ENCODE peak calls at places on chromosomes 2 and 18, in six cellular contexts. One of them, this sample, is unnamed.

GRCh38 chr2:161418715-161419337 is 2.7 kb downstream of the TBR1 start:
- DNase-seq in gastrocnemius medialis: no peak
- DNase-seq in HFF-Myc: no peak
- DNase-seq in MM.1S: no peak
- DNase-seq in kidney: no peak
- DNase-seq in colonic mucosa: peak
- DNase-seq in this sample: no peak

GRCh38 chr2:202494300-202494699 is 118.2 kb downstream of the BMPR2 start:
- DNase-seq in gastrocnemius medialis: no peak
- DNase-seq in HFF-Myc: peak
- DNase-seq in MM.1S: no peak
- DNase-seq in kidney: no peak
- DNase-seq in colonic mucosa: peak
- DNase-seq in this sample: no peak

GRCh38 chr2:205903549-205904129 is 182.3 kb downstream of the INO80D start:
- DNase-seq in gastrocnemius medialis: no peak
- DNase-seq in HFF-Myc: no peak
- DNase-seq in MM.1S: peak
- DNase-seq in kidney: no peak
- DNase-seq in colonic mucosa: peak
- DNase-seq in this sample: no peak

GRCh38 chr2:216651370-216651881 is 18.2 kb downstream of the IGFBP2 start:
- DNase-seq in gastrocnemius medialis: no peak
- DNase-seq in HFF-Myc: peak
- DNase-seq in MM.1S: no peak
- DNase-seq in kidney: no peak
- DNase-seq in colonic mucosa: no peak
- DNase-seq in this sample: no peak

GRCh38 chr2:102558463-102558862 is 60.9 kb upstream of the SLC9A2 start:
- DNase-seq in gastrocnemius medialis: no peak
- DNase-seq in HFF-Myc: no peak
- DNase-seq in MM.1S: no peak
- DNase-seq in kidney: no peak
- DNase-seq in colonic mucosa: no peak
- DNase-seq in this sample: no peak

GRCh38 chr18:44537521-44537920 is 143.2 kb upstream of the SETBP1 start:
- DNase-seq in gastrocnemius medialis: no peak
- DNase-seq in HFF-Myc: peak
- DNase-seq in MM.1S: no peak
- DNase-seq in kidney: peak
- DNase-seq in colonic mucosa: no peak
- DNase-seq in this sample: peak

GRCh38 chr2:32009479-32010256 is 1.1 kb downstream of the MEMO1 start:
- DNase-seq in gastrocnemius medialis: no peak
- DNase-seq in HFF-Myc: no peak
- DNase-seq in MM.1S: peak
- DNase-seq in kidney: peak
- DNase-seq in colonic mucosa: peak
- DNase-seq in this sample: peak

GRCh38 chr2:64679673-64680425 is 26.1 kb upstream of the SERTAD2 start:
- DNase-seq in gastrocnemius medialis: no peak
- DNase-seq in HFF-Myc: no peak
- DNase-seq in MM.1S: no peak
- DNase-seq in kidney: no peak
- DNase-seq in colonic mucosa: no peak
- DNase-seq in this sample: no peak

GRCh38 chr2:98134601-98135000 is 47.6 kb downstream of the VWA3B start:
- DNase-seq in gastrocnemius medialis: no peak
- DNase-seq in HFF-Myc: no peak
- DNase-seq in MM.1S: no peak
- DNase-seq in kidney: no peak
- DNase-seq in colonic mucosa: no peak
- DNase-seq in this sample: no peak

GRCh38 chr2:231926761-231927565 is 767 bp upstream of the NPPC start:
- DNase-seq in gastrocnemius medialis: no peak
- DNase-seq in HFF-Myc: no peak
- DNase-seq in MM.1S: peak
- DNase-seq in kidney: peak
- DNase-seq in colonic mucosa: no peak
- DNase-seq in this sample: no peak

GRCh38 chr18:44736664-44737063 is 56.0 kb downstream of the SETBP1 start:
- DNase-seq in gastrocnemius medialis: no peak
- DNase-seq in HFF-Myc: no peak
- DNase-seq in MM.1S: no peak
- DNase-seq in kidney: no peak
- DNase-seq in colonic mucosa: no peak
- DNase-seq in this sample: no peak

GRCh38 chr2:3317871-3318270 is 59.7 kb downstream of the EIPR1 start:
- DNase-seq in gastrocnemius medialis: no peak
- DNase-seq in HFF-Myc: no peak
- DNase-seq in MM.1S: no peak
- DNase-seq in kidney: peak
- DNase-seq in colonic mucosa: no peak
- DNase-seq in this sample: no peak

GRCh38 chr2:162473-163135 is 101.2 kb downstream of the SH3YL1 start:
- DNase-seq in gastrocnemius medialis: no peak
- DNase-seq in HFF-Myc: no peak
- DNase-seq in MM.1S: no peak
- DNase-seq in kidney: no peak
- DNase-seq in colonic mucosa: peak
- DNase-seq in this sample: no peak

GRCh38 chr2:239671916-239672849 is 271.4 kb upstream of the HDAC4 start:
- DNase-seq in gastrocnemius medialis: no peak
- DNase-seq in HFF-Myc: no peak
- DNase-seq in MM.1S: no peak
- DNase-seq in kidney: peak
- DNase-seq in colonic mucosa: no peak
- DNase-seq in this sample: peak

GRCh38 chr2:174722942-174723598 is 41.2 kb downstream of the CHRNA1 start:
- DNase-seq in gastrocnemius medialis: no peak
- DNase-seq in HFF-Myc: no peak
- DNase-seq in MM.1S: no peak
- DNase-seq in kidney: no peak
- DNase-seq in colonic mucosa: no peak
- DNase-seq in this sample: no peak

GRCh38 chr2:187654535-187654934 is 100.3 kb upstream of the TFPI start:
- DNase-seq in gastrocnemius medialis: no peak
- DNase-seq in HFF-Myc: no peak
- DNase-seq in MM.1S: no peak
- DNase-seq in kidney: no peak
- DNase-seq in colonic mucosa: no peak
- DNase-seq in this sample: no peak

GRCh38 chr2:160054984-160055725 is 7.3 kb downstream of the PLA2R1 start:
- DNase-seq in gastrocnemius medialis: no peak
- DNase-seq in HFF-Myc: peak
- DNase-seq in MM.1S: no peak
- DNase-seq in kidney: no peak
- DNase-seq in colonic mucosa: no peak
- DNase-seq in this sample: no peak

GRCh38 chr18:9092665-9093064 is 9.8 kb upstream of the NDUFV2 start:
- DNase-seq in gastrocnemius medialis: no peak
- DNase-seq in HFF-Myc: no peak
- DNase-seq in MM.1S: no peak
- DNase-seq in kidney: no peak
- DNase-seq in colonic mucosa: peak
- DNase-seq in this sample: no peak

GRCh38 chr18:50401334-50401733 is 26.5 kb downstream of the SKA1 start:
- DNase-seq in gastrocnemius medialis: no peak
- DNase-seq in HFF-Myc: no peak
- DNase-seq in MM.1S: no peak
- DNase-seq in kidney: no peak
- DNase-seq in colonic mucosa: no peak
- DNase-seq in this sample: no peak

GRCh38 chr2:201860541-201861154 is 54.3 kb downstream of the CDK15 start:
- DNase-seq in gastrocnemius medialis: peak
- DNase-seq in HFF-Myc: peak
- DNase-seq in MM.1S: peak
- DNase-seq in kidney: no peak
- DNase-seq in colonic mucosa: peak
- DNase-seq in this sample: no peak

GRCh38 chr2:127650041-127650784 is 4.3 kb downstream of the GPR17 start:
- DNase-seq in gastrocnemius medialis: no peak
- DNase-seq in HFF-Myc: no peak
- DNase-seq in MM.1S: no peak
- DNase-seq in kidney: peak
- DNase-seq in colonic mucosa: no peak
- DNase-seq in this sample: no peak
- TF ChIP-seq CTCF in gastrocnemius medialis: peak
- TF ChIP-seq CTCF in HFF-Myc: no peak
- TF ChIP-seq CTCF in MM.1S: no peak
- TF ChIP-seq CTCF in kidney: no peak
- TF ChIP-seq CTCF in colonic mucosa: peak
- TF ChIP-seq CTCF in this sample: peak

GRCh38 chr2:62824378-62824777 is 118.9 kb downstream of the EHBP1 start:
- DNase-seq in gastrocnemius medialis: no peak
- DNase-seq in HFF-Myc: no peak
- DNase-seq in MM.1S: no peak
- DNase-seq in kidney: no peak
- DNase-seq in colonic mucosa: no peak
- DNase-seq in this sample: no peak

GRCh38 chr2:62822549-62822948 is 117.0 kb downstream of the EHBP1 start:
- DNase-seq in gastrocnemius medialis: no peak
- DNase-seq in HFF-Myc: no peak
- DNase-seq in MM.1S: no peak
- DNase-seq in kidney: no peak
- DNase-seq in colonic mucosa: no peak
- DNase-seq in this sample: no peak

GRCh38 chr2:62831729-62832128 is 126.2 kb downstream of the EHBP1 start:
- DNase-seq in gastrocnemius medialis: no peak
- DNase-seq in HFF-Myc: no peak
- DNase-seq in MM.1S: no peak
- DNase-seq in kidney: no peak
- DNase-seq in colonic mucosa: no peak
- DNase-seq in this sample: no peak

GRCh38 chr2:62826141-62826540 is 120.6 kb downstream of the EHBP1 start:
- DNase-seq in gastrocnemius medialis: no peak
- DNase-seq in HFF-Myc: no peak
- DNase-seq in MM.1S: no peak
- DNase-seq in kidney: no peak
- DNase-seq in colonic mucosa: no peak
- DNase-seq in this sample: no peak

DNA sequence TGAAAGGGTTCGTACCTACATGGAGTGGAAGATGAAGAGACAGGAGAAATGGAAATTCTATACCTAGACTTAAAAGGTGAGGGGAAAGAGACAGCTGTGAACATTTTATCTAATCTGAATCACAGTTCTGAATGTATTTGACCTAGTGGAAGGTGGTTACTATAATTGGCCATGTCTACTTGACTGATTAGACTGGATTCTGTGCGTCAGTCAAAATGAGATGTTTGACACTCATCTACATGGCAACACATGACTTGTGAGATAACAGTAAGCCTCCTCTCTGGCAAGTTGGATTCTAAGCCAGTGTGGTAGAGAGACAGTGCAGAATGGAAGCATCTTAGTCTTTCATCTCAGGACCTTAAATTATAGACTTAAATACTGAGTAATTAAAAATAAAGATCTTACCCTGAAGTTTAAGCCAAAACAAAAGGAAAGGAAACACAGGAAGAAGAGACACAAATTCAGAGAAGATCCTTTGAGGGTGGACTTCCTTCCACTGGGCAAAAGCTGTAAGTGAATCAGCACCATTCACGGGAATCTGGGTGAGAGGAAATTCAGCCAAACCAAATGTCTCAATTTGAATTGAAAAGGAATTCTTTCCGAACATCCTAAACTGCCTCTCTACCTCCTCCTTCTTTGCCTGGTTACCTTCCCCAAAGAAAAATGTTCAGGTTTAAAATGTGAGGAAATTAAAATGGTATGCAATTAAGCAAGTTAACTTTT is 121.6 kb downstream of the EHBP1 start:
- DNase-seq in gastrocnemius medialis: no peak
- DNase-seq in HFF-Myc: no peak
- DNase-seq in MM.1S: no peak
- DNase-seq in kidney: no peak
- DNase-seq in colonic mucosa: no peak
- DNase-seq in this sample: no peak
- TF ChIP-seq CTCF in gastrocnemius medialis: no peak
- TF ChIP-seq CTCF in HFF-Myc: no peak
- TF ChIP-seq CTCF in MM.1S: no peak
- TF ChIP-seq CTCF in kidney: no peak
- TF ChIP-seq CTCF in colonic mucosa: no peak
- TF ChIP-seq CTCF in this sample: no peak

DNA sequence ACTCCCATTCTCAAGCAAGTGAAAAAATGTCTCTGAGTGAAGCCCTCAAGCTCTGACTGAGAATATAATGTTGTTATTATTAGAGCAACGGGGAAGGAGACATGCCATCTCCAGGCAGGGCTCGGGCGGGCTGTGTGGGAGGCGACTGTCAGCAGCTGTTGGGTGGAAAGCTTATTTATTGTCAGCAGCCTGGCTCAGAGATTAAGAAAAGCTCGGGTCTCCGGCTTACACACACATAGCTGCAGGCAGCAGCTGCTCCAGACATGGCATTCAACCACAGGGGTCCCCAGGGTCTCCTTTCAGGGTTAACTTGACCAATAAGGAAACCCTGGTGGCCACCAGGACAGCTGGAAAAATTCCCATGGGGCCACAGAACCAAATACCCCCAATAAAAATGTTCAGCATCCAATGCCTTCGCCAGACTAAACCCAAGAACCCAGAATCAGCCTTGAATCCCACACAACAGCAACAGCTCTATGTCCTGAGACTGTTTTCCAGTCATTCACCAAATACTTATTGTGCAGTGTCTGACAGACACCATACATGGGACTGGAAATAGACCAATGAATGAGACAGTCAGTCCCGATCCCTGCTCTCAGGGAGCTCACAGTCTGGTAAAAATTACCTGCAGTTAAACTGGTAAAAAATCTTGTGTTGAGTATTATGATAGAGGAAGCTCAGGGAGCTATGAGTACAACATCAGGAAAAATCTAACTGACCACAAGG is 70.5 kb upstream of the RTN4 start:
- DNase-seq in gastrocnemius medialis: no peak
- DNase-seq in HFF-Myc: no peak
- DNase-seq in MM.1S: no peak
- DNase-seq in kidney: peak
- DNase-seq in colonic mucosa: no peak
- DNase-seq in this sample: peak
- TF ChIP-seq CTCF in gastrocnemius medialis: no peak
- TF ChIP-seq CTCF in HFF-Myc: no peak
- TF ChIP-seq CTCF in MM.1S: no peak
- TF ChIP-seq CTCF in kidney: no peak
- TF ChIP-seq CTCF in colonic mucosa: no peak
- TF ChIP-seq CTCF in this sample: no peak

GRCh38 chr18:7809455-7809854 is 242.3 kb downstream of the PTPRM start:
- DNase-seq in gastrocnemius medialis: no peak
- DNase-seq in HFF-Myc: no peak
- DNase-seq in MM.1S: no peak
- DNase-seq in kidney: no peak
- DNase-seq in colonic mucosa: no peak
- DNase-seq in this sample: no peak

GRCh38 chr18:7809978-7810377 is 242.9 kb downstream of the PTPRM start:
- DNase-seq in gastrocnemius medialis: no peak
- DNase-seq in HFF-Myc: no peak
- DNase-seq in MM.1S: no peak
- DNase-seq in kidney: no peak
- DNase-seq in colonic mucosa: no peak
- DNase-seq in this sample: no peak

GRCh38 chr18:7805880-7806279 is 238.8 kb downstream of the PTPRM start:
- DNase-seq in gastrocnemius medialis: no peak
- DNase-seq in HFF-Myc: no peak
- DNase-seq in MM.1S: no peak
- DNase-seq in kidney: no peak
- DNase-seq in colonic mucosa: no peak
- DNase-seq in this sample: no peak

GRCh38 chr18:7808054-7808453 is 240.9 kb downstream of the PTPRM start:
- DNase-seq in gastrocnemius medialis: no peak
- DNase-seq in HFF-Myc: no peak
- DNase-seq in MM.1S: no peak
- DNase-seq in kidney: no peak
- DNase-seq in colonic mucosa: no peak
- DNase-seq in this sample: no peak

GRCh38 chr18:7808992-7809391 is 241.9 kb downstream of the PTPRM start:
- DNase-seq in gastrocnemius medialis: no peak
- DNase-seq in HFF-Myc: no peak
- DNase-seq in MM.1S: no peak
- DNase-seq in kidney: no peak
- DNase-seq in colonic mucosa: no peak
- DNase-seq in this sample: no peak
- TF ChIP-seq CTCF in gastrocnemius medialis: no peak
- TF ChIP-seq CTCF in HFF-Myc: no peak
- TF ChIP-seq CTCF in MM.1S: no peak
- TF ChIP-seq CTCF in kidney: no peak
- TF ChIP-seq CTCF in colonic mucosa: no peak
- TF ChIP-seq CTCF in this sample: no peak